ENCODE peak calls at places on chromosomes 11 and 22, in eight cellular contexts. J is heart left ventricle, G is RWPE1, Y is heart right ventricle, U is PC-9, R is Calu3, S is ascending aorta, M is brain microvascular endothelial cell. P is an unnamed sample.
A peak's percentile ranks its signal among the peaks of the same experiment; 100 is the strongest.

GRCh38 chr11:102666331-102666957 is 39.1 kb downstream of the MMP27 start:
- DNase-seq in J (no peak), G (peak; percentile 53), Y (no peak), U (peak; percentile 22), R (peak; percentile 28), S (no peak), M (peak; percentile 44), P (no peak)

GRCh38 chr11:6328321-6328720 is 8.0 kb upstream of the CAVIN3 start:
- DNase-seq in J (no peak), G (no peak), Y (no peak), U (no peak), R (no peak), S (no peak), M (no peak), P (no peak)

GRCh38 chr11:44366741-44367140 is 56.8 kb upstream of the ALX4 start:
- DNase-seq in J (no peak), G (no peak), Y (no peak), U (no peak), R (no peak), S (no peak), M (no peak), P (no peak)

GRCh38 chr11:65310756-65311155 is 3.9 kb upstream of the CDC42EP2 start:
- DNase-seq in J (no peak), G (no peak), Y (no peak), U (peak; percentile 31), R (no peak), S (no peak), M (no peak), P (no peak)

GRCh38 chr22:30824096-30824495 is 129.4 kb downstream of the OSBP2 start:
- DNase-seq in J (no peak), G (no peak), Y (no peak), U (no peak), R (no peak), S (peak; percentile 27), M (no peak), P (no peak)

GRCh38 chr11:99015634-99016454 is 4.9 kb upstream of the CNTN5 start:
- DNase-seq in J (no peak), G (peak; percentile 22), Y (no peak), U (no peak), R (no peak), S (no peak), M (peak; percentile 19), P (no peak)

GRCh38 chr11:45162916-45163879 is 16.8 kb downstream of the PRDM11 start:
- DNase-seq in J (no peak), G (no peak), Y (no peak), U (no peak), R (no peak), S (no peak), M (no peak), P (no peak)

GRCh38 chr11:10456519-10456918 is 1.5 kb downstream of the AMPD3 start:
- DNase-seq in J (no peak), G (no peak), Y (no peak), U (no peak), R (no peak), S (no peak), M (no peak), P (no peak)

GRCh38 chr11:123833095-123833494 is 26.9 kb upstream of the OR6M1 start:
- DNase-seq in J (no peak), G (peak; percentile 12), Y (no peak), U (no peak), R (no peak), S (no peak), M (no peak), P (no peak)

GRCh38 chr11:1918436-1919315 is 827 bp upstream of the TNNT3 start:
- DNase-seq in J (no peak), G (no peak), Y (no peak), U (no peak), R (no peak), S (no peak), M (no peak), P (no peak)

GRCh38 chr11:122173587-122173986 is 57.6 kb upstream of the BLID start:
- DNase-seq in J (no peak), G (no peak), Y (no peak), U (no peak), R (no peak), S (no peak), M (no peak), P (no peak)

GRCh38 chr11:1826552-1827094 is 8.2 kb upstream of the SYT8 start:
- DNase-seq in J (no peak), G (peak; percentile 34), Y (no peak), U (peak; percentile 49), R (peak; percentile 75), S (peak; percentile 92), M (peak; percentile 67), P (no peak)

GRCh38 chr11:414333-414857 is 404 bp downstream of the SIGIRR start:
- DNase-seq in J (no peak), G (no peak), Y (no peak), U (no peak), R (no peak), S (no peak), M (no peak), P (no peak)

GRCh38 chr11:12420706-12421105 is 43.3 kb downstream of the PARVA start:
- DNase-seq in J (no peak), G (no peak), Y (no peak), U (no peak), R (no peak), S (no peak), M (no peak), P (no peak)

GRCh38 chr22:30365891-30366290 is 9.1 kb downstream of the CCDC157 start:
- DNase-seq in J (no peak), G (no peak), Y (no peak), U (no peak), R (no peak), S (no peak), M (no peak), P (no peak)

GRCh38 chr11:76773921-76774361 is 9.2 kb upstream of the TSKU start:
- DNase-seq in J (peak; percentile 29), G (peak; percentile 31), Y (no peak), U (no peak), R (no peak), S (peak; percentile 85), M (no peak), P (no peak)

GRCh38 chr11:28250192-28250591 is 142.0 kb downstream of the METTL15 start:
- DNase-seq in J (no peak), G (no peak), Y (no peak), U (no peak), R (no peak), S (no peak), M (no peak), P (no peak)

GRCh38 chr11:128324531-128325141 is 262.7 kb downstream of the ETS1 start:
- DNase-seq in J (no peak), G (no peak), Y (no peak), U (no peak), R (no peak), S (no peak), M (no peak), P (no peak)

GRCh38 chr11:65492637-65493366 is 6.0 kb upstream of the MALAT1 start:
- DNase-seq in J (peak; percentile 90), G (no peak), Y (peak; percentile 92), U (peak; percentile 69), R (no peak), S (peak; percentile 94), M (peak; percentile 81), P (peak; percentile 75)

GRCh38 chr11:32821917-32822560 is 7.7 kb upstream of the PRRG4 start:
- DNase-seq in J (no peak), G (no peak), Y (no peak), U (no peak), R (no peak), S (no peak), M (no peak), P (no peak)

GRCh38 chr22:26038365-26038764 is 130.9 kb upstream of the SEZ6L start:
- DNase-seq in J (no peak), G (no peak), Y (no peak), U (no peak), R (no peak), S (no peak), M (no peak), P (no peak)

GRCh38 chr22:20953668-20954500 is 13.2 kb upstream of the AIFM3 start:
- DNase-seq in J (no peak), G (peak; percentile 67), Y (no peak), U (no peak), R (no peak), S (no peak), M (no peak), P (peak; percentile 5)

GRCh38 chr11:34356918-34357645 is 728 bp downstream of the ABTB2 start:
- DNase-seq in J (peak; percentile 45), G (peak; percentile 34), Y (peak; percentile 40), U (peak; percentile 56), R (peak; percentile 51), S (peak; percentile 80), M (peak; percentile 44), P (no peak)
- TF ChIP-seq CTCF in J (peak; percentile 7), G (no peak), Y (no peak), U (no peak), R (no peak), S (no peak), M (peak; percentile 35), P (no peak)

DNA sequence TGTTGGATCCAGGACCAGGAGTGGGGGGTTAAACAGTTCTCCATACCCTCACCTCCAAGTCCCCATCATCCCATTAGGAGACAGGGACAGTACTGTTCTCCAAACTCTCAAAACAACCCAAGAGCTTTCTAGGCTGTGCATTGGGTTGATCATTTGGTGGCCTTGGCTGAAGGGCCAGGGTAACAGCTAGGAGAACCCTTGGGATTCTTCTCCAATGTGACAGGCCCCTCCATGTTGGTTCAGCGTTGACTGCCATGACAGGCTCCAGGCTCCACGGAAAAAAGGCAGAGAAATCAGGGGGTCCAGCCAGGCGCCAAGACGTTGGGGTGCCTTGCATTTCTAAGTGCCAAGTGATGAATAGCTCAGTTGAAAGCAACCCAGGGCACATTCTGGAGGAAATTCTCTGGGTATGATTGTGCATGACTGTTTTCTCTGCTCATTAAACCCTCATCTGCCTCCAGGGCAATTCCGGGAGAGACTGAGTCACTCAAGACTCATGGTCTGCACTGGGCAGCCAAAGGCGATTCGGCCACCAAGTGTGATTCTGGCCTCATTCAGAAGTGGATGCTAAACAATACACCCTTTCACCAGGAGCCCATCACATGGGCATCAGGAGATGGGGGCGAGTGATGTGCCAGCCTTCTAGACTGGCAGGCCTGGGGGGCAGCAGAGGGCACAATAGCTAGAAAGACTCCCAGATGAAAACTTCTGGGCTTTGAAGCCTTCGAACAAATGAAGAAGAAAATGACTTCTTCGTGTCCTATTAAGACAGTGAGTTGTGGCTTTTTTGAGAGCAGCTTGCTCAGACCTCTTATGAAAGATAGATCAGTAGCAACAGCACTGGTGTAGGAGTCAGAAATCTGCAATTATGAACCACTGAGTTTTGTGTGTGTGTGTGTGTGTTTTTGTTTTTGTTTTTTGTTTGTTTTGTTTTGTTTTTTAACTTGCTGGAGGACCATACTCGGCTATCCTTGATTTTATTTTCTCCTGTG is 27.7 kb downstream of the CD44 start:
- DNase-seq in J (no peak), G (peak; percentile 92), Y (no peak), U (peak; percentile 90), R (peak; percentile 85), S (peak; percentile 92), M (peak; percentile 86), P (peak; percentile 50)
- TF ChIP-seq CTCF in J (no peak), G (no peak), Y (no peak), U (no peak), R (no peak), S (no peak), M (no peak), P (no peak)

GRCh38 chr11:30049214-30049613 is 32.4 kb upstream of the KCNA4 start:
- DNase-seq in J (no peak), G (no peak), Y (no peak), U (no peak), R (no peak), S (no peak), M (no peak), P (no peak)
- TF ChIP-seq CTCF in J (peak; percentile 25), G (no peak), Y (peak; percentile 38), U (no peak), R (no peak), S (no peak), M (no peak), P (no peak)

GRCh38 chr11:30595929-30596328 is 9.8 kb upstream of the MPPED2 start:
- DNase-seq in J (no peak), G (no peak), Y (no peak), U (no peak), R (no peak), S (no peak), M (no peak), P (no peak)
- TF ChIP-seq CTCF in J (no peak), G (no peak), Y (no peak), U (no peak), R (no peak), S (no peak), M (no peak), P (no peak)